ENCODE peak calls at places on chromosomes 1 and 21, in six cellular contexts. One of them, this sample, is unnamed. For H3K4me1, the result is how much of the 10 kb centered on the place peaks cover.

GRCh38 chr1:221824909-221825308 is 83.0 kb upstream of the DUSP10 start:
- DNase-seq in effector memory CD4-positive, alpha-beta T cell: no peak
- DNase-seq in mesenchymal stem cell: no peak
- DNase-seq in fibroblast of lung: no peak
- DNase-seq in left lung: no peak
- DNase-seq in heart left ventricle: no peak
- DNase-seq in this sample: no peak

GRCh38 chr1:54571326-54571725 is 23.3 kb downstream of the ACOT11 start:
- DNase-seq in effector memory CD4-positive, alpha-beta T cell: no peak
- DNase-seq in mesenchymal stem cell: no peak
- DNase-seq in fibroblast of lung: no peak
- DNase-seq in left lung: no peak
- DNase-seq in heart left ventricle: no peak
- DNase-seq in this sample: no peak

GRCh38 chr21:27424601-27425000 is 457.7 kb upstream of the ADAMTS5 start:
- DNase-seq in effector memory CD4-positive, alpha-beta T cell: no peak
- DNase-seq in mesenchymal stem cell: peak
- DNase-seq in fibroblast of lung: no peak
- DNase-seq in left lung: no peak
- DNase-seq in heart left ventricle: no peak
- DNase-seq in this sample: no peak

GRCh38 chr1:159854693-159855192 is 7.7 kb downstream of the VSIG8 start:
- DNase-seq in effector memory CD4-positive, alpha-beta T cell: peak
- DNase-seq in mesenchymal stem cell: peak
- DNase-seq in fibroblast of lung: peak
- DNase-seq in left lung: peak
- DNase-seq in heart left ventricle: peak
- DNase-seq in this sample: no peak

GRCh38 chr1:116777831-116778830 is 23.9 kb downstream of the CD2 start:
- DNase-seq in effector memory CD4-positive, alpha-beta T cell: no peak
- DNase-seq in mesenchymal stem cell: peak
- DNase-seq in fibroblast of lung: peak
- DNase-seq in left lung: no peak
- DNase-seq in heart left ventricle: no peak
- DNase-seq in this sample: no peak

GRCh38 chr1:186605762-186606350 is 74.4 kb downstream of the PTGS2 start:
- DNase-seq in effector memory CD4-positive, alpha-beta T cell: no peak
- DNase-seq in mesenchymal stem cell: peak
- DNase-seq in fibroblast of lung: peak
- DNase-seq in left lung: no peak
- DNase-seq in heart left ventricle: no peak
- DNase-seq in this sample: peak

GRCh38 chr1:53089478-53090226 is 27.6 kb downstream of the PODN start:
- DNase-seq in effector memory CD4-positive, alpha-beta T cell: no peak
- DNase-seq in mesenchymal stem cell: peak
- DNase-seq in fibroblast of lung: peak
- DNase-seq in left lung: no peak
- DNase-seq in heart left ventricle: no peak
- DNase-seq in this sample: no peak

GRCh38 chr1:113978863-113979702 is at the start of gene OLFML3:
- DNase-seq in effector memory CD4-positive, alpha-beta T cell: peak
- DNase-seq in mesenchymal stem cell: peak
- DNase-seq in fibroblast of lung: peak
- DNase-seq in left lung: peak
- DNase-seq in heart left ventricle: peak
- DNase-seq in this sample: peak

GRCh38 chr1:72557446-72558049 is 275.2 kb upstream of the NEGR1 start:
- DNase-seq in effector memory CD4-positive, alpha-beta T cell: no peak
- DNase-seq in mesenchymal stem cell: peak
- DNase-seq in fibroblast of lung: peak
- DNase-seq in left lung: no peak
- DNase-seq in heart left ventricle: no peak
- DNase-seq in this sample: peak

GRCh38 chr21:25175938-25176337 is 431.3 kb downstream of the MRPL39 start:
- DNase-seq in effector memory CD4-positive, alpha-beta T cell: no peak
- DNase-seq in mesenchymal stem cell: no peak
- DNase-seq in fibroblast of lung: no peak
- DNase-seq in left lung: no peak
- DNase-seq in heart left ventricle: no peak
- DNase-seq in this sample: no peak

GRCh38 chr1:63698001-63698838 is 75.6 kb upstream of the ROR1 start:
- DNase-seq in effector memory CD4-positive, alpha-beta T cell: no peak
- DNase-seq in mesenchymal stem cell: no peak
- DNase-seq in fibroblast of lung: no peak
- DNase-seq in left lung: no peak
- DNase-seq in heart left ventricle: peak
- DNase-seq in this sample: no peak

GRCh38 chr1:207810606-207811295 is 58.9 kb downstream of the CD46 start:
- DNase-seq in effector memory CD4-positive, alpha-beta T cell: no peak
- DNase-seq in mesenchymal stem cell: no peak
- DNase-seq in fibroblast of lung: no peak
- DNase-seq in left lung: no peak
- DNase-seq in heart left ventricle: no peak
- DNase-seq in this sample: no peak

GRCh38 chr1:169109561-169110134 is 3.2 kb downstream of the ATP1B1 start:
- DNase-seq in effector memory CD4-positive, alpha-beta T cell: no peak
- DNase-seq in mesenchymal stem cell: peak
- DNase-seq in fibroblast of lung: peak
- DNase-seq in left lung: no peak
- DNase-seq in heart left ventricle: no peak
- DNase-seq in this sample: no peak

GRCh38 chr21:39467746-39468145 is 16.0 kb downstream of the SH3BGR start:
- DNase-seq in effector memory CD4-positive, alpha-beta T cell: no peak
- DNase-seq in mesenchymal stem cell: no peak
- DNase-seq in fibroblast of lung: no peak
- DNase-seq in left lung: no peak
- DNase-seq in heart left ventricle: no peak
- DNase-seq in this sample: no peak

GRCh38 chr1:71135571-71135970 is 54.7 kb upstream of the ZRANB2 start:
- DNase-seq in effector memory CD4-positive, alpha-beta T cell: no peak
- DNase-seq in mesenchymal stem cell: no peak
- DNase-seq in fibroblast of lung: peak
- DNase-seq in left lung: no peak
- DNase-seq in heart left ventricle: no peak
- DNase-seq in this sample: no peak

GRCh38 chr1:69569983-69570755 is 2.4 kb downstream of the LRRC7 start:
- DNase-seq in effector memory CD4-positive, alpha-beta T cell: no peak
- DNase-seq in mesenchymal stem cell: peak
- DNase-seq in fibroblast of lung: peak
- DNase-seq in left lung: no peak
- DNase-seq in heart left ventricle: no peak
- DNase-seq in this sample: no peak

GRCh38 chr1:104991702-104992101 is 1242.0 kb downstream of the AMY1C start:
- DNase-seq in effector memory CD4-positive, alpha-beta T cell: no peak
- DNase-seq in mesenchymal stem cell: peak
- DNase-seq in fibroblast of lung: no peak
- DNase-seq in left lung: no peak
- DNase-seq in heart left ventricle: no peak
- DNase-seq in this sample: no peak

GRCh38 chr1:51535006-51535592 is 16.0 kb upstream of the EPS15 start:
- DNase-seq in effector memory CD4-positive, alpha-beta T cell: no peak
- DNase-seq in mesenchymal stem cell: peak
- DNase-seq in fibroblast of lung: peak
- DNase-seq in left lung: no peak
- DNase-seq in heart left ventricle: no peak
- DNase-seq in this sample: no peak

GRCh38 chr1:154913242-154913641 is 23.3 kb downstream of the PMVK start:
- DNase-seq in effector memory CD4-positive, alpha-beta T cell: no peak
- DNase-seq in mesenchymal stem cell: no peak
- DNase-seq in fibroblast of lung: no peak
- DNase-seq in left lung: no peak
- DNase-seq in heart left ventricle: no peak
- DNase-seq in this sample: no peak

GRCh38 chr21:45607922-45608295 is 35.6 kb upstream of the PCBP3 start:
- DNase-seq in effector memory CD4-positive, alpha-beta T cell: no peak
- DNase-seq in mesenchymal stem cell: no peak
- DNase-seq in fibroblast of lung: no peak
- DNase-seq in left lung: no peak
- DNase-seq in heart left ventricle: no peak
- DNase-seq in this sample: no peak

GRCh38 chr1:90725961-90726715 is 9.0 kb upstream of the BARHL2 start:
- DNase-seq in effector memory CD4-positive, alpha-beta T cell: no peak
- DNase-seq in mesenchymal stem cell: no peak
- DNase-seq in fibroblast of lung: no peak
- DNase-seq in left lung: peak
- DNase-seq in heart left ventricle: no peak
- DNase-seq in this sample: no peak

GRCh38 chr1:151693057-151693651 is 23.4 kb downstream of the CELF3 start:
- DNase-seq in effector memory CD4-positive, alpha-beta T cell: no peak
- DNase-seq in mesenchymal stem cell: peak
- DNase-seq in fibroblast of lung: peak
- DNase-seq in left lung: no peak
- DNase-seq in heart left ventricle: no peak
- DNase-seq in this sample: peak

GRCh38 chr1:67573481-67573880 is 111.5 kb upstream of the GADD45A start:
- DNase-seq in effector memory CD4-positive, alpha-beta T cell: no peak
- DNase-seq in mesenchymal stem cell: no peak
- DNase-seq in fibroblast of lung: no peak
- DNase-seq in left lung: no peak
- DNase-seq in heart left ventricle: no peak
- DNase-seq in this sample: no peak
- H3K4me3 ChIP-seq in effector memory CD4-positive, alpha-beta T cell: no peak
- H3K4me3 ChIP-seq in mesenchymal stem cell: no peak
- H3K4me3 ChIP-seq in fibroblast of lung: no peak
- H3K4me3 ChIP-seq in left lung: no peak
- H3K4me3 ChIP-seq in heart left ventricle: no peak
- H3K4me3 ChIP-seq in this sample: no peak

GRCh38 chr1:204151562-204152309 is at the start of gene ETNK2:
- DNase-seq in effector memory CD4-positive, alpha-beta T cell: peak
- DNase-seq in mesenchymal stem cell: peak
- DNase-seq in fibroblast of lung: peak
- DNase-seq in left lung: peak
- DNase-seq in heart left ventricle: peak
- DNase-seq in this sample: no peak
- H3K27ac ChIP-seq in effector memory CD4-positive, alpha-beta T cell: peak
- H3K27ac ChIP-seq in mesenchymal stem cell: no peak
- H3K27ac ChIP-seq in fibroblast of lung: no peak
- H3K27ac ChIP-seq in left lung: peak
- H3K27ac ChIP-seq in heart left ventricle: peak
- H3K27ac ChIP-seq in this sample: no peak

DNA sequence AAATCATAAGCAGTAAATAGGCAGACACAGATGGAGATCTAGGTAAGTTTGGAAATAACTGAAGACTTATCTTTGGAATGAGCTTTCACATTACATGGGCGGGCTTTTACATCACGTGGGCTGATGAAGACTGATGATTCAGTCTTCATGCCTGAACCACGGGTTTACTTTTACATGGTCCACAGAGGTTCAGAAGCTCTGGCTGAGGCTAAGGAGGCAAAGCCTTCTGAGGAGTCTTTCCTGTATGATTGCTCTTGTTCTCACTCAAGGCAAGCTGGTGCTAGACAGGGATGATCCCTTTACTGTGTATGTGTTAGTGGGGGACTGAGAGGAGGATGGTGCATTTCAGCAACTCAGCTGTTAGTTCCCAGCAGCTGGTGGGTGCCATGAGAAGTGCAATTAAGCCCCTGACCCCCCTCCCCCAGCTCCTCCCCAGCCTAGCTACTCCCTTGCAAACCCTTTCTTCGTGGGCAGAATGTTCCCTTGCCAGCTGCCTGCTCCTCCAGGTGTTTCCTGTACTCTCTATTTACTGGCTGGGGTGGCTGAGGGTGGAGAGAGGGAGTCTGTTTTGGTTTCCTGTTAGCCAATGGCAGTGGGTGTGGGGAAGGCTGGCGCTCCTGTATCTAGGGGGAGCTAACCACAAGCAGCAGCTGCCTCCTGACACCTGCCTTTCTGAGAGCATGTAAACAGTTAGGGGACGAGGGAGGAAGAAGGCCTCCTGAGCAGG is 15.4 kb downstream of the BTG2 start:
- DNase-seq in effector memory CD4-positive, alpha-beta T cell: peak
- DNase-seq in mesenchymal stem cell: peak
- DNase-seq in fibroblast of lung: peak
- DNase-seq in left lung: no peak
- DNase-seq in heart left ventricle: peak
- DNase-seq in this sample: no peak
- H3K4me1 ChIP-seq in effector memory CD4-positive, alpha-beta T cell: half or more
- H3K4me1 ChIP-seq in mesenchymal stem cell: under half
- H3K4me1 ChIP-seq in fibroblast of lung: under half
- H3K4me1 ChIP-seq in left lung: half or more
- H3K4me1 ChIP-seq in heart left ventricle: half or more
- H3K4me1 ChIP-seq in this sample: under half

DNA sequence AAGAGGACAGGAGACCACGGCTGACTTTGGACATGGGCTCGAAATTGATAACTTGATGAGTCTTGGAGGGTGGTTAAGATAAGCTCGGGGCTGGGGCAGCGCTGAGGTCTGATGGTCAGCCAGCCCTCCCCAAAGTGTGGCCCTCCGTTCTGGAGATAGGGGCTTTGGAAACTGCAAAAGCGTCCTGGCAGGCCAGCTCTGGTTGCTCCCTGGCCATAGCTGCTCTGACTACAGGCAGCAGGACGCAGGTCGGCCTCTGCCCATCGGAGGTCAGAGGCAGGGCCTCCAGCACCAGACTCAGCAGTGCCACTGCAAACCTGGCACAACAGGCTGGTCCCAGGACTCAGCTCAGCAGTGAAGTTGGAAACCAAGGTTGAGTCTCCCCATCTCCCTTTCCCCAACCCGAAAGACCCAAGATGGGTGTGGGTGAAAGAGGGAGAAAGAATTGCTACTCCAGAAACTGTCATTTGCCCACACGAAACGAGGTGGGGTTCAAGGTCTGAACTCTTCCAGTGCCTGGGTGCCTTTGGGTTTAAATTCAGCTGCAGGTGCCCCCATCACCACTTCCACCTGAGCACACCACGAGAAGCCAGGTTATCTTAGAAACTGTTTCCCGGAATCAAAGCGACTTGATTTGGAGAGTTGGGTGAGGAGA is 4.8 kb downstream of the SIM2 start:
- DNase-seq in effector memory CD4-positive, alpha-beta T cell: no peak
- DNase-seq in mesenchymal stem cell: no peak
- DNase-seq in fibroblast of lung: no peak
- DNase-seq in left lung: no peak
- DNase-seq in heart left ventricle: no peak
- DNase-seq in this sample: no peak
- H3K4me3 ChIP-seq in effector memory CD4-positive, alpha-beta T cell: no peak
- H3K4me3 ChIP-seq in mesenchymal stem cell: no peak
- H3K4me3 ChIP-seq in fibroblast of lung: no peak
- H3K4me3 ChIP-seq in left lung: no peak
- H3K4me3 ChIP-seq in heart left ventricle: no peak
- H3K4me3 ChIP-seq in this sample: no peak

GRCh38 chr21:29558331-29558730 is 259.6 kb downstream of the BACH1 start:
- DNase-seq in effector memory CD4-positive, alpha-beta T cell: no peak
- DNase-seq in mesenchymal stem cell: no peak
- DNase-seq in fibroblast of lung: no peak
- DNase-seq in left lung: no peak
- DNase-seq in heart left ventricle: no peak
- DNase-seq in this sample: no peak

GRCh38 chr21:29549614-29550013 is 250.9 kb downstream of the BACH1 start:
- DNase-seq in effector memory CD4-positive, alpha-beta T cell: no peak
- DNase-seq in mesenchymal stem cell: no peak
- DNase-seq in fibroblast of lung: no peak
- DNase-seq in left lung: no peak
- DNase-seq in heart left ventricle: no peak
- DNase-seq in this sample: no peak

GRCh38 chr21:29557200-29557599 is 258.5 kb downstream of the BACH1 start:
- DNase-seq in effector memory CD4-positive, alpha-beta T cell: no peak
- DNase-seq in mesenchymal stem cell: no peak
- DNase-seq in fibroblast of lung: peak
- DNase-seq in left lung: no peak
- DNase-seq in heart left ventricle: no peak
- DNase-seq in this sample: no peak

GRCh38 chr21:29555601-29556000 is 256.9 kb downstream of the BACH1 start:
- DNase-seq in effector memory CD4-positive, alpha-beta T cell: no peak
- DNase-seq in mesenchymal stem cell: no peak
- DNase-seq in fibroblast of lung: no peak
- DNase-seq in left lung: no peak
- DNase-seq in heart left ventricle: no peak
- DNase-seq in this sample: no peak
- H3K27ac ChIP-seq in effector memory CD4-positive, alpha-beta T cell: no peak
- H3K27ac ChIP-seq in mesenchymal stem cell: no peak
- H3K27ac ChIP-seq in fibroblast of lung: no peak
- H3K27ac ChIP-seq in left lung: no peak
- H3K27ac ChIP-seq in heart left ventricle: no peak
- H3K27ac ChIP-seq in this sample: no peak